ENCODE peak calls at places on chromosomes 16 and 17, in four cellular contexts. I is left ventricle myocardium inferior, X is colonic mucosa, H is tibial nerve. G is an unnamed sample. For H3K27me3, the result is how much of the 10 kb centered on the place peaks cover.

GRCh38 chr16:2743007-2743810 is 9.2 kb upstream of the SRRM2 start:
- DNase-seq in I (no peak), X (no peak), H (no peak), G (no peak)

GRCh38 chr17:44118427-44119050 is 4.9 kb downstream of the HDAC5 start:
- DNase-seq in I (no peak), X (no peak), H (no peak), G (no peak)

GRCh38 chr17:76139801-76140660 is 1.0 kb downstream of the FOXJ1 start:
- DNase-seq in I (no peak), X (peak), H (no peak), G (no peak)

GRCh38 chr16:86517652-86518258 is 7.4 kb downstream of the FOXF1 start:
- DNase-seq in I (peak), X (peak), H (peak), G (peak)

GRCh38 chr16:61460020-61460419 is 576.2 kb downstream of the CDH8 start:
- DNase-seq in I (no peak), X (no peak), H (no peak), G (no peak)

GRCh38 chr17:58556833-58557250 is 42.4 kb upstream of the MTMR4 start:
- DNase-seq in I (no peak), X (no peak), H (no peak), G (no peak)

GRCh38 chr16:78874241-78874983 is 726.1 kb downstream of the MAF start:
- DNase-seq in I (no peak), X (no peak), H (no peak), G (no peak)

GRCh38 chr16:7691533-7691932 is 358.9 kb downstream of the RBFOX1 start:
- DNase-seq in I (no peak), X (no peak), H (no peak), G (no peak)

GRCh38 chr17:48601528-48602430 is 3.0 kb downstream of the HOXB6 start:
- DNase-seq in I (no peak), X (peak), H (no peak), G (no peak)

GRCh38 chr16:1612320-1613111 is at the start of gene CRAMP1:
- DNase-seq in I (no peak), X (peak), H (no peak), G (no peak)

GRCh38 chr16:1613240-1613639 is 1.1 kb downstream of the CRAMP1 start:
- DNase-seq in I (no peak), X (peak), H (no peak), G (no peak)

GRCh38 chr16:1614226-1615102 is 2.3 kb downstream of the CRAMP1 start:
- DNase-seq in I (no peak), X (peak), H (no peak), G (no peak)

GRCh38 chr16:1613728-1614225 is 1.6 kb downstream of the CRAMP1 start:
- DNase-seq in I (no peak), X (peak), H (no peak), G (no peak)

DNA sequence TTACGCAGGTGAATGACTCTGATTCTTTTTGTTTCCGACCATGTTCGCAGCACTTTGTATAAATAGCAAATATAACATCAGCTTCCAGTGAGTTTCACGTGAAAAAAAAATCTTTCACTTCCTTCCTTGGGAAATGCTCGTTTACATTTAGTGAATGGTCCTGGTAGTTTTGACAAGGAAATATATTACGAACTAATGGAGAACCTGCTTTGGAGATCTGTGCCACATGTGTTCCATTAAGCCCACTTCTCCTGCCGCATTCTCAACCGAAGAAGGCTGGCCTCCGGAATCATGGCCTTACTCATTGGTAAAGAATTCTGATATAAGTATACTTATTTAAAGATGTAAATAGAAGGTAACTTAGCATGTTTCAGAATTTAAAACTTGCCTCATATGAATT is 3.6 kb downstream of the CRAMP1 start:
- DNase-seq in I (no peak), X (no peak), H (no peak), G (no peak)
- H3K4me3 ChIP-seq in I (peak), X (no peak), H (no peak), G (peak)

GRCh38 chr16:177394-177822 is 928 bp downstream of the HBA1 start:
- DNase-seq in I (peak), X (no peak), H (no peak), G (no peak)
- H3K27me3 ChIP-seq in I (half or more), X (half or more), H (under half), G (under half)

GRCh38 chr16:10979717-10980601 is 35.6 kb downstream of the CLEC16A start:
- DNase-seq in I (no peak), X (peak), H (no peak), G (peak)

GRCh38 chr16:10980811-10981210 is 36.4 kb downstream of the CLEC16A start:
- DNase-seq in I (no peak), X (no peak), H (no peak), G (no peak)

GRCh38 chr16:10976663-10977062 is 32.3 kb downstream of the CLEC16A start:
- DNase-seq in I (no peak), X (no peak), H (no peak), G (no peak)

GRCh38 chr16:10978124-10978523 is 33.8 kb downstream of the CLEC16A start:
- DNase-seq in I (no peak), X (no peak), H (no peak), G (no peak)

GRCh38 chr16:10978846-10979446 is 34.6 kb downstream of the CLEC16A start:
- DNase-seq in I (no peak), X (no peak), H (no peak), G (no peak)
- H3K4me3 ChIP-seq in I (no peak), X (no peak), H (no peak), G (no peak)

GRCh38 chr17:8397636-8398035 is at the start of gene RNF222:
- DNase-seq in I (no peak), X (no peak), H (no peak), G (no peak)
- H3K27me3 ChIP-seq in I (half or more), X (under half), H (under half), G (under half)

GRCh38 chr17:65557349-65558310 is 3.8 kb downstream of the AXIN2 start:
- DNase-seq in I (no peak), X (peak), H (no peak), G (no peak)

GRCh38 chr17:65559802-65560627 is 1.4 kb downstream of the AXIN2 start:
- DNase-seq in I (peak), X (peak), H (no peak), G (no peak)

GRCh38 chr17:65559483-65559801 is 2.0 kb downstream of the AXIN2 start:
- DNase-seq in I (no peak), X (peak), H (no peak), G (no peak)

GRCh38 chr17:65558311-65558682 is 3.2 kb downstream of the AXIN2 start:
- DNase-seq in I (no peak), X (peak), H (no peak), G (no peak)

DNA sequence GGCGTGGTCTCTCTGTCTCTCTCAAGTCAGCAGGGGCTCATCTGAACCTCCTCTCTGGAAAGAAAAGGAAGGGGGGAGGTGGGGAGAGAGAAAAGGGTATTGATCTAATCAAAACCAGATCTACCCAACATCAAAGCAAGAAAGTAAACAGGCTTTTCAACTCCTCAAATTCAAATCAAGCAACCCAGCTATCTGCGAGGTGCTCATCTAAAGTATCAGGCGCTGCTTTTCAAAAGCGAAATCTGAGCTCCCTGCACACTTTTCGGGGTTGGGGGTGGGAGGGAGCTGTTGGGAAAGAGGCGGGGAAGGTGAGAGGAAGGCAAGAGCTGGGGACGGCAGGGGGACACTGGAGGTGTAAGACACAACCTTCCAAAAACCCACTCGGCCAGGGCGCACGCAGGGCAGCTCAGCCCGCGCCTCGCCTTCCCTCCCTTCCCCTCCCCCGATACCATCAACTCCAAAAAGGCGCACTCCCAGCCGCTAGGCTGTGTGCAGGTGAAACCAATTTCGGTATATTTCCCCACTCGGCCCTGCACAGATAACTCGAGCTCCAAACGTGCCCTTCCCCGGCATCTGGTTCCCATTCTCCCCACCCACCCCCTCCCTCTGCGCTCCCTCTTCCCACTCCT is 2.7 kb downstream of the AXIN2 start:
- DNase-seq in I (no peak), X (peak), H (no peak), G (no peak)
- H3K4me3 ChIP-seq in I (no peak), X (peak), H (peak), G (no peak)

DNA sequence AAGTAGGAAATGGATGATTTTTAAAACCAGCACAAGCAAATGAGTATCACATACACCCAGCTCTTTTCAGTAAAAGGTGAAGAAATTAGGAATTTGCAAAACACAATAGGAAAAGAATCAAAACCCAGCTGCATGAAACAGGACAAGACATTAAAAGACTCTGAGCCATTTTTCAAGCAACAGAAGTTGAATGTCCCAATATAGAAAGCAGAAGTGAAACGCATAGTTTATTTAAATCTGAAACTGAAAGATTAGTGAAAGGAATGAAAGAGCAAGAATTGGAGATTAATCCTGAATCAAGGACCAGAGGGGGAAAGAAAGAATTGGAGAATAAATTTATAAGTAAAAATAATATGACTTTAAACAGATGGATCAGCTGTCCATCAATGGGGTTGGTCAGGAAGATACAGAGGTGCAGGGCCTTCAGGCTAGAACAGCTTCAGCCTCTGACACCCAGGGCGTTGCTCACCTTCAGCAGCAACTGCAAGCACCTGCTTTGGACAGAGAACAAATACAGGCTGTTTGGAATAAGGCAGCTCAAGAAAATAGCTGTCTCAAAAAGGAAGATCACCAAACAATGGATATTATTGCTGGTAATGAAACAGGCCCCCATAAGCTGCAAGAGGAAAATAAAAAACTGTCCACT is 3.9 kb upstream of the ARHGAP17 start:
- DNase-seq in I (no peak), X (no peak), H (no peak), G (no peak)
- H3K27me3 ChIP-seq in I (under half), X (under half), H (under half), G (under half)

GRCh38 chr16:51440096-51440495 is 289.0 kb upstream of the SALL1 start:
- DNase-seq in I (no peak), X (no peak), H (no peak), G (no peak)
- H3K4me3 ChIP-seq in I (no peak), X (no peak), H (no peak), G (no peak)

G was measured in bronchial epithelial cell.